ENCODE peak calls at places on chromosomes 11 and 22, in four cellular contexts. H, E, J and F are unnamed samples.

GRCh38 chr11:22640862-22641261 is 15.2 kb upstream of the FANCF start:
- DNase-seq in H (no peak), J (no peak), E (no peak), F (no peak)

GRCh38 chr22:17112491-17113042 is 8.6 kb downstream of the TMEM121B start:
- DNase-seq in H (no peak), E (no peak), J (no peak), F (no peak)

GRCh38 chr11:94450061-94450460 is 43.6 kb downstream of the MRE11 start:
- DNase-seq in E (no peak), H (no peak), J (no peak), F (no peak)

GRCh38 chr11:118910309-118911112 is 15.2 kb downstream of the BCL9L start:
- DNase-seq in E (peak; percentile 80), J (no peak), H (peak; percentile 79), F (no peak)

GRCh38 chr11:57348052-57348451 is 9.9 kb downstream of the P2RX3 start:
- DNase-seq in J (no peak), H (no peak), E (no peak), F (no peak)

GRCh38 chr11:68120212-68121066 is 749 bp downstream of the CHKA start:
- DNase-seq in E (peak; percentile 71), J (peak; percentile 32), H (no peak), F (peak; percentile 91)

GRCh38 chr11:105153392-105153791 is 13.8 kb upstream of the CARD18 start:
- DNase-seq in H (no peak), J (no peak), E (no peak), F (no peak)

GRCh38 chr11:93908689-93909088 is 58.3 kb upstream of the VSTM5 start:
- DNase-seq in J (no peak), E (no peak), H (no peak), F (no peak)

GRCh38 chr11:61999141-61999975 is 31.9 kb upstream of the FTH1 start:
- DNase-seq in E (no peak), J (no peak), H (no peak), F (no peak)

GRCh38 chr11:21411597-21411996 is 742.2 kb downstream of the NELL1 start:
- DNase-seq in H (no peak), E (no peak), J (no peak), F (no peak)

GRCh38 chr11:6646631-6647281 is 8.9 kb downstream of the DCHS1 start:
- DNase-seq in H (no peak), J (peak; percentile 61), E (no peak), F (peak; percentile 88)

GRCh38 chr22:49958462-49958921 is 2.1 kb upstream of the PIM3 start:
- DNase-seq in E (no peak), H (no peak), J (no peak), F (no peak)

GRCh38 chr11:115042002-115042401 is 363.7 kb downstream of the NXPE2 start:
- DNase-seq in J (no peak), E (no peak), H (no peak), F (peak; percentile 51)

GRCh38 chr11:131951146-131951545 is 580.7 kb downstream of the NTM start:
- DNase-seq in E (no peak), H (no peak), J (no peak), F (no peak)

GRCh38 chr11:61776561-61777075 is 15.8 kb downstream of the TMEM258 start:
- DNase-seq in E (peak; percentile 84), H (peak; percentile 89), J (no peak), F (peak; percentile 90)

GRCh38 chr22:28105396-28105795 is 186.3 kb upstream of the PITPNB start:
- DNase-seq in H (no peak), E (no peak), J (no peak), F (peak; percentile 50)

GRCh38 chr22:49036513-49036912 is 791.2 kb downstream of the BRD1 start:
- DNase-seq in J (no peak), E (no peak), H (no peak), F (no peak)

GRCh38 chr11:119107538-119108150 is 500 bp downstream of the C2CD2L start:
- DNase-seq in E (no peak), H (no peak), J (no peak), F (no peak)

GRCh38 chr11:57597461-57597892 is at the start of gene SERPING1:
- DNase-seq in H (no peak), E (no peak), J (no peak), F (no peak)

GRCh38 chr11:122765487-122766131 is 72.7 kb upstream of the CRTAM start:
- DNase-seq in J (no peak), E (no peak), H (no peak), F (no peak)

GRCh38 chr11:125401235-125401634 is 94.8 kb downstream of the FEZ1 start:
- DNase-seq in E (no peak), H (no peak), J (no peak), F (no peak)

GRCh38 chr22:23796461-23796860 is 9.7 kb downstream of the SMARCB1 start:
- DNase-seq in H (no peak), E (no peak), J (no peak), F (peak; percentile 8)

GRCh38 chr11:69745201-69745600 is 29.9 kb downstream of the FGF4 start:
- DNase-seq in H (no peak), E (no peak), J (no peak), F (no peak)

GRCh38 chr11:1573847-1574255 is 1.8 kb upstream of the DUSP8 start:
- DNase-seq in J (no peak), H (peak; percentile 83), E (peak; percentile 5), F (peak; percentile 62)

GRCh38 chr11:68143310-68143689 is 22.1 kb upstream of the CHKA start:
- DNase-seq in E (no peak), H (no peak), J (no peak), F (no peak)

GRCh38 chr22:44317163-44317455 is 4.4 kb upstream of the SHISAL1 start:
- DNase-seq in E (no peak), H (no peak), J (no peak), F (no peak)

GRCh38 chr11:134332189-134332631 is 422 bp downstream of the GLB1L2 start:
- DNase-seq in E (peak; percentile 60), H (peak; percentile 70), J (no peak), F (peak; percentile 72)

GRCh38 chr11:11229691-11230090 is 123.4 kb downstream of the CSNK2A3 start:
- DNase-seq in H (no peak), J (no peak), E (no peak), F (no peak)

GRCh38 chr11:86193297-86194095 is 51.1 kb upstream of the EED start:
- DNase-seq in J (peak; percentile 78), H (peak; percentile 77), E (peak; percentile 88), F (peak; percentile 72)

GRCh38 chr11:92948116-92948515 is 21.3 kb upstream of the MTNR1B start:
- DNase-seq in H (no peak), E (no peak), J (no peak), F (no peak)

GRCh38 chr11:109033627-109034340 is 368.9 kb downstream of the DDX10 start:
- DNase-seq in E (no peak), J (no peak), H (no peak), F (no peak)

GRCh38 chr11:22666700-22667439 is 459 bp downstream of the GAS2 start:
- DNase-seq in E (no peak), J (no peak), H (peak; percentile 77), F (peak; percentile 85)

DNA sequence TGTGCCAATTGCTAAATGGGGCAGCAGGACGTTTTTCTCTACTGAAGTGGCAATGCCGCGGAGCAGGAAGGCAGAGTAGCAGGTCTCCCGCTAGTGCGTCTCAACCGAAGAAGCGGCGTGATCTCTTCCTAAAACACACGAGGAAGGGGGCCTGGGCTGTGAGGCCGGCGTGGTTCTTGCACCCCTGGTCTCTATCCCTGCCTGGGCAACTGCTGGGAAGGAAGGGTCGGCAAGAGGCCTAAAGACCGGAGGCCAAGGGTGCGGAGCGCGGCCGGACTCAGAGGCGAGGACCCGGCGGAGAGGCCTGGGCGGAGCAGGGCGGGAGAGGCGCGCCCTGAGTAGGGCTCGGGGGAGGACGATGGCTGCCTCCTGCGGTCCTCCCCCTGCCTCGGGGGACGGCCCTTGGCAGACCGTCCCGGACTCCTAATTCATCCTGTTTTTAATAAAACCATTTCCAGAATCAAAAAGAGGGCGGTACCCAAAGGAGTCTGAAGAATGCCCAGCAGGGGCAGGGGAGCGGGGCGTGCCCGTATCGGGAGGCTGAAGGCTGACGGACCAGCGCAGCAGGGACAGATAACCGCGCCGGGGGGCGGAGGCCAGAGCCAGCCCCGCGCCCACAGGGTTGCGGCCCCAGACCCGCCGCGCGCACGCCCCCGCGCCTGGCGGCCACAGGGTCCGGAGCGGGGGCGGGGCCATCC is 559 bp upstream of the APLP2 start:
- DNase-seq in J (no peak), H (no peak), E (no peak), F (no peak)
- TF ChIP-seq NRF1 in J (no peak), H (no peak), E (peak; percentile 67), F (no peak)

DNA sequence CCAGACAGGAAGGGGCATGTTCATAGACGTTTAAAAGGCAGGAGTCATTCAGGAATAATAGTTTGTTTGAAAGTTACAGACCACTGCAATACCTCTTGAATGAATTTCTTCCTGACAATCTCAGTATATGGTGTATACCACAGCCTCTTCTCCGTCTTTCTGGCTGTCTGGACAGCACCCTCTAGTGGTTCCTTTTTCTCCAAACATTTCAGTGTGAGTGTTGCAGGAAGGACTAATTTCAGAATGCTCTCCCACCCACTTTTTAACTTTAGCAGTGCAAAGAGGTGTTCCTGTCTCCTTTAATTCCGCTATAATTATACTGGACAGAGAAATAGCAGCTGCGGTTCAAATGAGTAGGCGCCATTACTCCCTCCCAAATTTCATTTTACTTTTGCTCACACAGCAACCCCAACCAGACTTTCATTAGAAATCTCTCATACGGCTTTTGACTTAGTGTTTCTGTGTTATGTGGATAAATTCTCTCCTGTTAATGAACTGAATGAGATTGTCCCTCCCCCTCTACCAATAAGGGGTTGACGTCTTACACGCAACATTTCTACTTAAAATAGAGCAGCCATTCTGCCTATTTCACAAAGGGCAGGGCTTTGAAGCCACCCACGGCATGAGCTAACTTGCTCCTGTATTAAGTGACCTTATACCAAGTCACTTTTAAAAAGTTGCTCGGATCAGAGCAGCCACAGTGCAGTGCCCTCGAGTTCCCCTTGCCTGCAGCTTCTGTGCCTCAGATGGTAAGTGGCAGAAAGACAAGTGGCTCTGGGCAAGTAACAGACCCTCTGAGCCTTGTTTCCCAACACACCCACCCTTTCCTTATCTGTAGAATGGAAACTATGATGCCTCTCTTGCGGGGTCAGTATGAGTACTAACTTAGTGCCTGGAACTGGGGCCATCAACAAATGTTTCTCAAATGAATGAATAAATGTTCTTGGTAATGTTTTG is 368.6 kb downstream of the OPCML start:
- DNase-seq in E (peak; percentile 21), J (peak; percentile 8), H (no peak), F (peak; percentile 55)
- TF ChIP-seq RFX5 in E (no peak), J (no peak), H (no peak), F (no peak)

GRCh38 chr11:74232316-74232950 is 61.3 kb downstream of the PPME1 start:
- DNase-seq in J (no peak), E (no peak), H (no peak), F (no peak)
- TF ChIP-seq RAD21 in J (no peak), E (no peak), H (no peak), F (no peak)

DNA sequence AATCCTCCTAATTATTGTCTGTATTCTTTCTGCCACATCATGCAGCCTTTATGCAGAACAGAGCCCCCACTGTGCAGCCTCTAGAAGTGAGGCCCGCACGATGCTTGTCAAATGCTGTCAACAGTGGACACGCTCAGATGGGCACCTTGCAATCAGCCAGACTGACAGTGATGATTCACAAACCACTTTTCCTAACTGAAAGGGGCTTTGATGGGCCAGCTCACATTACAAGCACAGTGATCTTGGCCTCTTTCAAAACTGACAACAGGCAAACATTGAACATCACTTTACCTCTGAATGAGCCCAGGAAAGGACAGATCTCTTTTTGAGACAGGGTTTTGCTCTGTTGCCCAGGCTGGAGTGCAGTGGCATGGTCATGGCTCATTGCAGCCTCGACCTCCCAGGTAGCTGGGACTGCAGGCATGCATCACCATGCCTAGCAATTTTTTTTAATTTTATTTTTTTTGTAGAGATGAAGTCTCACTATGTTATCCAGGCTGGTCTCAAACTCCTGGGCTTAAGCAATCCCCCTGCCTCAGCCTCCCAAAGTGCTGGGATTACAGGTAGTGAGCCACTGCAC is 18.0 kb upstream of the E2F8 start:
- DNase-seq in J (no peak), E (no peak), H (no peak), F (no peak)
- TF ChIP-seq NRF1 in J (no peak), E (no peak), H (no peak), F (no peak)